ENCODE peak calls at places on chromosome 5, in five cellular contexts. One of them, this sample, is unnamed.

GRCh38 chr5:98789029-98789428 is 15.6 kb downstream of the RGMB start:
- DNase-seq in mammary epithelial cell: no peak
- DNase-seq in gastrocnemius medialis: no peak
- DNase-seq in cardiac fibroblast: no peak
- DNase-seq in GM23338: no peak
- DNase-seq in this sample: no peak

GRCh38 chr5:181088289-181088688 is 42.7 kb downstream of the OR2V1 start:
- DNase-seq in mammary epithelial cell: no peak
- DNase-seq in gastrocnemius medialis: no peak
- DNase-seq in cardiac fibroblast: no peak
- DNase-seq in GM23338: peak; percentile 83
- DNase-seq in this sample: no peak

GRCh38 chr5:122053181-122054109 is 24.6 kb downstream of the LOX start:
- DNase-seq in mammary epithelial cell: no peak
- DNase-seq in gastrocnemius medialis: no peak
- DNase-seq in cardiac fibroblast: peak; percentile 66
- DNase-seq in GM23338: no peak
- DNase-seq in this sample: peak; percentile 60

GRCh38 chr5:111954516-111955337 is 197.7 kb upstream of the NREP start:
- DNase-seq in mammary epithelial cell: no peak
- DNase-seq in gastrocnemius medialis: no peak
- DNase-seq in cardiac fibroblast: no peak
- DNase-seq in GM23338: no peak
- DNase-seq in this sample: peak; percentile 52

GRCh38 chr5:123659495-123659894 is 147.5 kb downstream of the CSNK1G3 start:
- DNase-seq in mammary epithelial cell: no peak
- DNase-seq in gastrocnemius medialis: no peak
- DNase-seq in cardiac fibroblast: no peak
- DNase-seq in GM23338: no peak
- DNase-seq in this sample: no peak

GRCh38 chr5:44245936-44246335 is 143.3 kb downstream of the FGF10 start:
- DNase-seq in mammary epithelial cell: no peak
- DNase-seq in gastrocnemius medialis: no peak
- DNase-seq in cardiac fibroblast: no peak
- DNase-seq in GM23338: no peak
- DNase-seq in this sample: peak; percentile 1

GRCh38 chr5:72377920-72378635 is 57.9 kb downstream of the PTCD2 start:
- DNase-seq in mammary epithelial cell: no peak
- DNase-seq in gastrocnemius medialis: peak; percentile 62
- DNase-seq in cardiac fibroblast: peak; percentile 83
- DNase-seq in GM23338: no peak
- DNase-seq in this sample: peak; percentile 70

GRCh38 chr5:96680759-96681158 is 18.6 kb downstream of the CAST start:
- DNase-seq in mammary epithelial cell: no peak
- DNase-seq in gastrocnemius medialis: no peak
- DNase-seq in cardiac fibroblast: no peak
- DNase-seq in GM23338: no peak
- DNase-seq in this sample: no peak

GRCh38 chr5:24591426-24591825 is 53.4 kb downstream of the CDH10 start:
- DNase-seq in mammary epithelial cell: no peak
- DNase-seq in gastrocnemius medialis: no peak
- DNase-seq in cardiac fibroblast: no peak
- DNase-seq in GM23338: no peak
- DNase-seq in this sample: no peak

GRCh38 chr5:15191012-15191411 is 309.0 kb upstream of the FBXL7 start:
- DNase-seq in mammary epithelial cell: no peak
- DNase-seq in gastrocnemius medialis: no peak
- DNase-seq in cardiac fibroblast: peak; percentile 5
- DNase-seq in GM23338: no peak
- DNase-seq in this sample: peak; percentile 9

GRCh38 chr5:86403190-86403589 is 214.6 kb upstream of the COX7C start:
- DNase-seq in mammary epithelial cell: no peak
- DNase-seq in gastrocnemius medialis: no peak
- DNase-seq in cardiac fibroblast: no peak
- DNase-seq in GM23338: peak; percentile 9
- DNase-seq in this sample: no peak

GRCh38 chr5:123814796-123815479 is 303.0 kb downstream of the CSNK1G3 start:
- DNase-seq in mammary epithelial cell: no peak
- DNase-seq in gastrocnemius medialis: no peak
- DNase-seq in cardiac fibroblast: peak; percentile 16
- DNase-seq in GM23338: peak; percentile 34
- DNase-seq in this sample: peak; percentile 31

GRCh38 chr5:122772446-122772845 is 2.4 kb upstream of the SNX2 start:
- DNase-seq in mammary epithelial cell: no peak
- DNase-seq in gastrocnemius medialis: no peak
- DNase-seq in cardiac fibroblast: peak; percentile 39
- DNase-seq in GM23338: no peak
- DNase-seq in this sample: peak; percentile 69

GRCh38 chr5:152532714-152533113 is 127.6 kb upstream of the NMUR2 start:
- DNase-seq in mammary epithelial cell: peak; percentile 45
- DNase-seq in gastrocnemius medialis: no peak
- DNase-seq in cardiac fibroblast: peak; percentile 65
- DNase-seq in GM23338: peak; percentile 82
- DNase-seq in this sample: peak; percentile 62

GRCh38 chr5:3217114-3217513 is 378.5 kb upstream of the IRX1 start:
- DNase-seq in mammary epithelial cell: no peak
- DNase-seq in gastrocnemius medialis: no peak
- DNase-seq in cardiac fibroblast: no peak
- DNase-seq in GM23338: no peak
- DNase-seq in this sample: no peak

GRCh38 chr5:1212881-1213280 is 11.5 kb downstream of the SLC6A19 start:
- DNase-seq in mammary epithelial cell: no peak
- DNase-seq in gastrocnemius medialis: no peak
- DNase-seq in cardiac fibroblast: no peak
- DNase-seq in GM23338: no peak
- DNase-seq in this sample: no peak

GRCh38 chr5:172102913-172103629 is 85.0 kb downstream of the STK10 start:
- DNase-seq in mammary epithelial cell: peak; percentile 94
- DNase-seq in gastrocnemius medialis: no peak
- DNase-seq in cardiac fibroblast: peak; percentile 97
- DNase-seq in GM23338: peak; percentile 77
- DNase-seq in this sample: peak; percentile 95

GRCh38 chr5:173308226-173308625 is 20.0 kb downstream of the STC2 start:
- DNase-seq in mammary epithelial cell: no peak
- DNase-seq in gastrocnemius medialis: no peak
- DNase-seq in cardiac fibroblast: no peak
- DNase-seq in GM23338: no peak
- DNase-seq in this sample: peak; percentile 52

GRCh38 chr5:34494111-34494755 is 161.9 kb upstream of the RAI14 start:
- DNase-seq in mammary epithelial cell: no peak
- DNase-seq in gastrocnemius medialis: no peak
- DNase-seq in cardiac fibroblast: peak; percentile 49
- DNase-seq in GM23338: no peak
- DNase-seq in this sample: peak; percentile 87

GRCh38 chr5:55920784-55921183 is 69.6 kb downstream of the IL31RA start:
- DNase-seq in mammary epithelial cell: no peak
- DNase-seq in gastrocnemius medialis: no peak
- DNase-seq in cardiac fibroblast: peak; percentile 35
- DNase-seq in GM23338: peak; percentile 32
- DNase-seq in this sample: peak; percentile 21

GRCh38 chr5:63916786-63917185 is 45.5 kb downstream of the HTR1A start:
- DNase-seq in mammary epithelial cell: peak; percentile 30
- DNase-seq in gastrocnemius medialis: no peak
- DNase-seq in cardiac fibroblast: peak; percentile 1
- DNase-seq in GM23338: no peak
- DNase-seq in this sample: peak; percentile 9

GRCh38 chr5:180824630-180825476 is 22.2 kb upstream of the MGAT1 start:
- DNase-seq in mammary epithelial cell: no peak
- DNase-seq in gastrocnemius medialis: no peak
- DNase-seq in cardiac fibroblast: peak; percentile 29
- DNase-seq in GM23338: no peak
- DNase-seq in this sample: no peak

GRCh38 chr5:10118150-10118549 is 131.5 kb downstream of the ATPSCKMT start:
- DNase-seq in mammary epithelial cell: no peak
- DNase-seq in gastrocnemius medialis: no peak
- DNase-seq in cardiac fibroblast: no peak
- DNase-seq in GM23338: no peak
- DNase-seq in this sample: peak; percentile 13

GRCh38 chr5:135669416-135669815 is 90.6 kb upstream of the CXCL14 start:
- DNase-seq in mammary epithelial cell: no peak
- DNase-seq in gastrocnemius medialis: no peak
- DNase-seq in cardiac fibroblast: no peak
- DNase-seq in GM23338: no peak
- DNase-seq in this sample: no peak

GRCh38 chr5:378301-378891 is 56.9 kb downstream of the AHRR start:
- DNase-seq in mammary epithelial cell: no peak
- DNase-seq in gastrocnemius medialis: no peak
- DNase-seq in cardiac fibroblast: no peak
- DNase-seq in GM23338: no peak
- DNase-seq in this sample: no peak

GRCh38 chr5:149323235-149324205 is 21.8 kb upstream of the GRPEL2 start:
- DNase-seq in mammary epithelial cell: no peak
- DNase-seq in gastrocnemius medialis: no peak
- DNase-seq in cardiac fibroblast: peak; percentile 80
- DNase-seq in GM23338: no peak
- DNase-seq in this sample: peak; percentile 43

GRCh38 chr5:19608434-19608833 is 379.6 kb downstream of the CDH18 start:
- DNase-seq in mammary epithelial cell: peak; percentile 6
- DNase-seq in gastrocnemius medialis: no peak
- DNase-seq in cardiac fibroblast: no peak
- DNase-seq in GM23338: peak; percentile 24
- DNase-seq in this sample: no peak

GRCh38 chr5:167759411-167759821 is 532.0 kb upstream of the WWC1 start:
- DNase-seq in mammary epithelial cell: peak; percentile 100
- DNase-seq in gastrocnemius medialis: no peak
- DNase-seq in cardiac fibroblast: peak; percentile 20
- DNase-seq in GM23338: no peak
- DNase-seq in this sample: peak; percentile 88

GRCh38 chr5:1168751-1169607 is 32.4 kb upstream of the SLC6A19 start:
- DNase-seq in mammary epithelial cell: no peak
- DNase-seq in gastrocnemius medialis: no peak
- DNase-seq in cardiac fibroblast: no peak
- DNase-seq in GM23338: no peak
- DNase-seq in this sample: no peak

GRCh38 chr5:2173067-2173466 is 290.3 kb upstream of the IRX4 start:
- DNase-seq in mammary epithelial cell: no peak
- DNase-seq in gastrocnemius medialis: no peak
- DNase-seq in cardiac fibroblast: no peak
- DNase-seq in GM23338: no peak
- DNase-seq in this sample: no peak

GRCh38 chr5:95078868-95079267 is 206.0 kb downstream of the MCTP1 start:
- DNase-seq in mammary epithelial cell: no peak
- DNase-seq in gastrocnemius medialis: no peak
- DNase-seq in cardiac fibroblast: no peak
- DNase-seq in GM23338: no peak
- DNase-seq in this sample: no peak
- H3K4me3 ChIP-seq in mammary epithelial cell: no peak overlapping the region
- H3K4me3 ChIP-seq in gastrocnemius medialis: peak overlapping the region; percentile 50
- H3K4me3 ChIP-seq in cardiac fibroblast: no peak overlapping the region
- H3K4me3 ChIP-seq in GM23338: no peak overlapping the region
- H3K4me3 ChIP-seq in this sample: no peak overlapping the region

GRCh38 chr5:57184322-57184721 is 10.5 kb downstream of the GPBP1 start:
- DNase-seq in mammary epithelial cell: no peak
- DNase-seq in gastrocnemius medialis: no peak
- DNase-seq in cardiac fibroblast: no peak
- DNase-seq in GM23338: peak; percentile 50
- DNase-seq in this sample: no peak
- TF ChIP-seq CTCF in mammary epithelial cell: peak; percentile 19
- TF ChIP-seq CTCF in gastrocnemius medialis: no peak
- TF ChIP-seq CTCF in cardiac fibroblast: no peak
- TF ChIP-seq CTCF in GM23338: peak; percentile 35
- TF ChIP-seq CTCF in this sample: no peak

GRCh38 chr5:150411245-150411979 is 1.3 kb downstream of the CD74 start:
- DNase-seq in mammary epithelial cell: no peak
- DNase-seq in gastrocnemius medialis: no peak
- DNase-seq in cardiac fibroblast: no peak
- DNase-seq in GM23338: peak; percentile 70
- DNase-seq in this sample: no peak

GRCh38 chr5:150407097-150407720 is 5.5 kb downstream of the CD74 start:
- DNase-seq in mammary epithelial cell: no peak
- DNase-seq in gastrocnemius medialis: no peak
- DNase-seq in cardiac fibroblast: no peak
- DNase-seq in GM23338: no peak
- DNase-seq in this sample: no peak

GRCh38 chr5:150412319-150413175 is at the start of gene CD74:
- DNase-seq in mammary epithelial cell: peak; percentile 64
- DNase-seq in gastrocnemius medialis: peak; percentile 32
- DNase-seq in cardiac fibroblast: peak; percentile 49
- DNase-seq in GM23338: peak; percentile 87
- DNase-seq in this sample: peak; percentile 17

GRCh38 chr5:150410524-150411244 is 2.0 kb downstream of the CD74 start:
- DNase-seq in mammary epithelial cell: peak; percentile 62
- DNase-seq in gastrocnemius medialis: peak; percentile 35
- DNase-seq in cardiac fibroblast: peak; percentile 82
- DNase-seq in GM23338: peak; percentile 86
- DNase-seq in this sample: peak; percentile 76

DNA sequence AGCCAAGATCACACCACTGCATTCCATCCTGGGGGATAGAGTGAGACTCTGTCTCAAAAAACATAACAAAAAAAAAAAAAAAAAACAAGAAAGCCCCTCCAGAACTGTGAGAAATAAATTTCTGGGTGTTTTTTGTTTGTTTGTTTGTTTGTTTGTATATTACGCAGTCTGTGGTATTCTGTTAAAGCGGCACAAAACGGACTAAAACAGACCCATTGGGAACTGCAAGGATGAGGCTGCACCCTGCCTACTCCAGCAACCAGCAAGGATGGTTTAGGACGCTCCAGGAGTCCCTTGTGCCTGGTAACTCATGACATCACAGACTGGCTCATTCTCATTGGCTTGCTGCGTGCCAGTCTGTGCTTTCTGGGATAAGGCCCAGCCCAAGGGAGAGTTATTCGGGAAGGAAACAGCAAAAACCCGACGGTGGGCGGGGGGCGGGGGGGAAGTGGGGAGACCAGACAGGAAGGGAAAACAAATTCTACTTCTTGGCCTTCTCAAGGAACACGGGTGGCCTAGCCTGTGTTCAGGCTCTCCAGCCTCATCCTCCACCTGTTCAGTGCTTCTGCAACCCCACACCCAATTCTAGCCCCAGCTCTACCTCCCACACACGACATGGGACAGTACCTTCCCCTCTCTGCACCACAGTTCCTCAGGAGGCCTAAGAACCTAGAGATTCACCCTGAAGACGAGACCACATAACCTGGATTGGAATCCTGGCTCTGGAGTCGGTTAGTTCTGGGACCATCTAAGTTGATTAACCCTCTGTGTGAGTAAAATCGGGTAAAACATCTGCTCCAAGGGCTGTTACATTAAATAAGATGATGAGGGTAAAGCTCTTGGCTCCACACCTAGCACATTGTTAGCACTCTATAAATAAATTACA is 2.8 kb downstream of the CD74 start:
- DNase-seq in mammary epithelial cell: peak; percentile 80
- DNase-seq in gastrocnemius medialis: peak; percentile 68
- DNase-seq in cardiac fibroblast: peak; percentile 90
- DNase-seq in GM23338: peak; percentile 95
- DNase-seq in this sample: peak; percentile 85
- H3K4me3 ChIP-seq in mammary epithelial cell: no peak overlapping the region
- H3K4me3 ChIP-seq in gastrocnemius medialis: peak overlapping the region; percentile 56
- H3K4me3 ChIP-seq in cardiac fibroblast: no peak overlapping the region
- H3K4me3 ChIP-seq in GM23338: peak overlapping the region; percentile 35
- H3K4me3 ChIP-seq in this sample: no peak overlapping the region

DNA sequence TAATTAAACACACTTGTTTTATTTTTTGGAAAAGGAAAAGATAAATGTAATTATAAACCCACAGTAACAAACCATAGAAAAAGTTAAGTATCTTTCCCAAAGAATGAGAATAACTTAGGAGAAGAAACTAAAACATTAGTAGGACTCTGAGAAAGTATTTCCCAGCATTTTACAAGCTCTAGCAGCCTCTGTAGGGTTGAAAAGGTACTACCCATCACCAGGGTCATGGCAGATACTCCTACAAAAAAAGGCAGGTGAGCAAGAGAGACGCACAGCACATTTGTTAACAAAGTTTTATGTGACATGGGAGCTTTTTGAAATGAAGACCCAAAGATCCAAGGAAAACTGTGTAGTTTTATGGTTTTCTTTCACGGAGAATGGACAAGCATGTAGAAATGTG is 77.7 kb upstream of the FAM169A start:
- DNase-seq in mammary epithelial cell: no peak
- DNase-seq in gastrocnemius medialis: no peak
- DNase-seq in cardiac fibroblast: no peak
- DNase-seq in GM23338: peak; percentile 76
- DNase-seq in this sample: no peak
- TF ChIP-seq CTCF in mammary epithelial cell: peak; percentile 3
- TF ChIP-seq CTCF in gastrocnemius medialis: no peak
- TF ChIP-seq CTCF in cardiac fibroblast: no peak
- TF ChIP-seq CTCF in GM23338: peak; percentile 64
- TF ChIP-seq CTCF in this sample: peak; percentile 30